ENCODE peak calls at places on chromosome 22, in eight cellular contexts. F is K562, K is transverse colon, Q is sigmoid colon, Y is breast epithelium, I is stomach, A is HCT116, J is vagina. M is an unnamed sample.

GRCh38 chr22:28112548-28113043 is 193.5 kb upstream of the PITPNB start:
- DNase-seq in F (peak; percentile 60), K (no peak), Q (peak; percentile 68), Y (no peak), I (no peak), A (peak; percentile 48), J (no peak), M (no peak)

GRCh38 chr22:35589071-35589735 is 27.9 kb downstream of the MB start:
- DNase-seq in F (peak; percentile 7), K (peak; percentile 22), Q (peak; percentile 80), Y (peak; percentile 20), I (no peak), A (peak; percentile 57), J (no peak), M (no peak)

GRCh38 chr22:38843716-38844660 is at the start of gene NPTXR:
- DNase-seq in F (peak; percentile 63), K (peak; percentile 36), Q (no peak), Y (no peak), I (peak; percentile 62), A (no peak), J (no peak), M (peak; percentile 58)

GRCh38 chr22:29245626-29246385 is 22.0 kb downstream of the RHBDD3 start:
- DNase-seq in F (peak; percentile 66), K (peak; percentile 75), Q (peak; percentile 88), Y (peak; percentile 51), I (peak; percentile 81), A (peak; percentile 34), J (no peak), M (peak; percentile 60)

GRCh38 chr22:17633217-17633997 is 4.9 kb upstream of the ATP6V1E1 start:
- DNase-seq in F (peak; percentile 82), K (no peak), Q (no peak), Y (peak; percentile 53), I (no peak), A (peak; percentile 87), J (no peak), M (peak; percentile 67)

GRCh38 chr22:42439821-42440674 is 7.8 kb upstream of the NFAM1 start:
- DNase-seq in F (no peak), K (no peak), Q (no peak), Y (no peak), I (peak; percentile 30), A (no peak), J (no peak), M (no peak)

GRCh38 chr22:27207907-27208306 is 550.5 kb downstream of the MIAT start:
- DNase-seq in F (no peak), K (no peak), Q (no peak), Y (no peak), I (no peak), A (no peak), J (no peak), M (no peak)

GRCh38 chr22:46064236-46064965 is 85.9 kb upstream of the PPARA start:
- DNase-seq in F (no peak), K (peak; percentile 6), Q (peak; percentile 63), Y (peak; percentile 30), I (peak; percentile 33), A (no peak), J (no peak), M (no peak)

GRCh38 chr22:30205281-30206115 is 41.1 kb downstream of the LIF start:
- DNase-seq in F (peak; percentile 34), K (no peak), Q (peak; percentile 87), Y (no peak), I (peak; percentile 25), A (no peak), J (peak; percentile 95), M (no peak)

DNA sequence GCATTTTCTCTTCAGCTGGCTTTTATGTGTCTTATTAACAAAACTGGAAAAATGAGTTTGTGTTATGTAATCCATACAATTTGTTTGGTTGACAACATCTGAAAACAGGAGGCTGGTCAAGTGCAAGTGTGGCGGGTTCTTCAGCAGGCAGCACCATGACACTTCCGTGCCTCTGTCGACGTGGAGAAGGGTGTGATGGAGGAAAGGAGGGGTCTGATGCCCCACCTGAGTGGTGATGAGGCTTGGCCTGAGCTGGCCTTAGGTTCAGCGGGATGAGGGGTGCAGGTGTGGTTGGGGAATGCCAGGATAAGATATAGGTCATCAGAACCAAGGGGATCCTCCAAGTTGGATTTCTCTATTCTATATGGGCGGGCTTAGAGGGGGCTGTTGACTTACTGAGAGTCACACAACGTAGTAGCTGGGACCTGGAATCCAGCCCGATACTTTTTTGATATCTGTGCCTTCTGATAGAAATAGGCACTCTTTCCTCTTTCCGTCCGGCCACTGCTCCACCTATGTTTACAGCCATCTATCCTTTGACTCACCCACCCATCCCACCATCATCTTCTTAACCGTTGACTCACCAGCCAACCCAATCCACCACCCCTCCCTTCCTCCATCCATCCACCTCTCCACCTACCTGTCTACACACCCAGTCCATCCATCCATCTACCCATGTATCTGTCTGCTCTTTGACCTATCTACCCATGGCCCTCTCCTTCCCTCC is 29.0 kb downstream of the SHANK3 start:
- DNase-seq in F (no peak), K (no peak), Q (peak; percentile 51), Y (no peak), I (no peak), A (no peak), J (no peak), M (no peak)
- TF ChIP-seq POLR2AphosphoS5 in F (no peak), K (no peak), Q (no peak), Y (no peak), I (no peak), A (no peak), J (no peak), M (no peak)

GRCh38 chr22:47575291-47575690 is 812.8 kb downstream of the TBC1D22A start:
- DNase-seq in F (no peak), K (peak; percentile 11), Q (no peak), Y (no peak), I (peak; percentile 39), A (no peak), J (no peak), M (peak; percentile 58)
- H3K9me3 ChIP-seq in F (no peaks in the 10 kb centered on the region), K (no peaks in the 10 kb centered on the region), Q (no peaks in the 10 kb centered on the region), Y (no peaks in the 10 kb centered on the region), I (no peaks in the 10 kb centered on the region), A (no peaks in the 10 kb centered on the region), J (no peaks in the 10 kb centered on the region), M (no peaks in the 10 kb centered on the region)

GRCh38 chr22:49657275-49657973 is 170.2 kb downstream of the BRD1 start:
- DNase-seq in F (peak; percentile 92), K (peak; percentile 68), Q (peak; percentile 81), Y (peak; percentile 27), I (peak; percentile 48), A (peak; percentile 71), J (no peak), M (peak; percentile 14)
- H3K4me3 ChIP-seq in F (peak overlapping the region; percentile 94), K (peak overlapping the region; percentile 27), Q (peak overlapping the region; percentile 37), Y (peak overlapping the region; percentile 47), I (peak overlapping the region; percentile 37), A (peak overlapping the region; percentile 79), J (peak overlapping the region; percentile 46), M (peak overlapping the region; percentile 10)

GRCh38 chr22:48845356-48845936 is 982.2 kb downstream of the BRD1 start:
- DNase-seq in F (no peak), K (no peak), Q (no peak), Y (no peak), I (no peak), A (no peak), J (no peak), M (no peak)
- TF ChIP-seq POLR2AphosphoS5 in F (no peak), K (no peak), Q (no peak), Y (no peak), I (no peak), A (no peak), J (no peak), M (no peak)

DNA sequence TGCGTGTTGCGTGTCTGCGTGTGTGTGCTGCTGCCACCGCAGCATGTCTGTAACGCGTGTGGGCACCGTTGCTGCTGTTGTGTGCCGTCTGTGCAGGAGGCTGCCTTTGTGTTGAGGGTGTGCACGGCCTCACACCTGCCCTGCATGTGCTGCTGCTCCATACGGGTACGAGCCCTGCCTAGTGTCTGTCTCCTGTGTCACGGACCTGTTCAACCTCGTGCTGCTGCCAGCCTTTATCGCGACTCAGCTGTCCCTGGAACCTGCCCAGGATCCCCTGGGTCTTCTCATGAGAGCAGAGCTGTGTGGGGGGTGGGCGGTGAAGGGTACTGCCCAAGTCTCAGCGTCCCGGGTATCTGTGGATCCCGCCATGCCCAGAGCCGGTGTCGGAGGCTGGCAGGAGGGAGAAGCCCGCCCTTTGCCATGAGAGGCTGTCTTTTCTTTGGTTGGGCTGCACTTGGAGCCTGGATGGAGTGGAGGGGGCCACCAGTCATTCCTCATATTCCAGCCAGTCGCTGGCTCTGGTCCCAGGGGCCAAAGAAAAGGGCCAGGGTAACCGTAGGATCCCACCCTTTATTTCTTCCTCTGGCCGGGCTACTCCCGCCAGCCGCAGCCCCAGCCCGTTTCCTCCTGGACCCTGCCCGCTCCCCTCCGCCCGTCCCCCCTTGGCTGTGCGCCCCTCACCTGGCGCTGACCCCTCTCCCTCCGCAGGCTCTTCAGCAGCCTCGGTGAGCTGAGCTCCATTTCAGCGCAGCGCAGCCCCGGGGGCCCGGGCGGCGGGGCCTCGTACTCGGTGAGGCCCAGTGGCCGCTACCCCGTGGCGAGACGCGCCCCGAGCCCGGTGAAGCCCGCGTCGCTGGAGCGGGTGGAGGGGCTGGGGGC is 7.8 kb upstream of the ACR start:
- DNase-seq in F (no peak), K (peak; percentile 4), Q (peak; percentile 55), Y (no peak), I (no peak), A (no peak), J (no peak), M (no peak)
- H3K9me3 ChIP-seq in F (no peaks in the 10 kb centered on the region), K (no peaks in the 10 kb centered on the region), Q (no peaks in the 10 kb centered on the region), Y (no peaks in the 10 kb centered on the region), I (no peaks in the 10 kb centered on the region), A (no peaks in the 10 kb centered on the region), J (no peaks in the 10 kb centered on the region), M (no peaks in the 10 kb centered on the region)

DNA sequence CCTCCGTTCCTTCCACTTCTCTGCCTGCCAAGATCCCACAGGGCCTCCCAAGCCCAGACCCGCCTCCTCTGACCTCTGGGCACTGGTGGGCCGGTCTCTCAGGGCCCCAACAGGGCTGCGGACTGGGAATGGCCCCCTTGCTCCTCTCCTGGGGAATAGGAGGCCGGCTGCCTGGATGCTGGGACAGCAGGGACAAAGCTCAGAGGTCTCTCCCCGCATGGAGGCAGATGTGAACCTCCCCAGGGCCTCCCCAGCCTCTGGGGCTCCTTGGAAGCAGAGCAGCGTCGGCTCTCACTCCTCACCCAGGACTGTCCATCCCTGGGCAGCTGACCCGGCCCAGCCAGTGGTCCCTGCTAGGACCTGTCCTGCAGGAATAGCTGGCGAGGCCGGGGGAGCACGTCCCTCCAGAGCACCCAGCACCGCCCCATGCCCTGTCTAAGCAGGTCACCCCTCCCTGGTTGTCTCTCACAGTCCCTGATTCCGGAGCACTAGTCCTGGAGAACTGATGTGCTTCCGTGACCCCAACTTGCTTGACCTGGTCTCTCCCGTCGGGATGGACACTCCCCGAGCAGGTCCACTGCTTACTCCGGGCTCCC is 85.8 kb downstream of the RTL6 start:
- DNase-seq in F (no peak), K (no peak), Q (peak; percentile 56), Y (no peak), I (no peak), A (no peak), J (no peak), M (no peak)
- H3K4me3 ChIP-seq in F (no peak overlapping the region), K (no peak overlapping the region), Q (no peak overlapping the region), Y (no peak overlapping the region), I (no peak overlapping the region), A (no peak overlapping the region), J (no peak overlapping the region), M (no peak overlapping the region)

M was measured in prostate gland.